ENCODE peak calls at places on chromosomes 6 and 20, in nine cellular contexts. E is heart left ventricle; M is A549; O is upper lobe of right lung; D is astrocyte of the cerebellum; Y is tibial nerve; T is CD8-positive, alpha-beta T cell; C is AG10803; W is GM23338. A is an unnamed sample.
A peak's percentile ranks its signal among the peaks of the same experiment; 100 is the strongest.

GRCh38 chr6:1394591-1395463 is 5.5 kb downstream of the FOXF2 start:
- DNase-seq in E (no peak), M (no peak), O (no peak), D (no peak), Y (no peak), T (no peak), C (no peak), W (peak; percentile 41), A (no peak)

GRCh38 chr6:16056263-16056870 is 72.5 kb upstream of the MYLIP start:
- DNase-seq in E (no peak), M (no peak), O (no peak), D (no peak), Y (no peak), T (no peak), C (peak; percentile 12), W (no peak), A (peak; percentile 27)

GRCh38 chr6:111468329-111469012 is 14.5 kb downstream of the REV3L start:
- DNase-seq in E (no peak), M (no peak), O (no peak), D (no peak), Y (no peak), T (no peak), C (no peak), W (no peak), A (no peak)

GRCh38 chr6:13190391-13190790 is 137.9 kb downstream of the TBC1D7 start:
- DNase-seq in E (no peak), M (no peak), O (no peak), D (no peak), Y (no peak), T (no peak), C (peak; percentile 21), W (no peak), A (no peak)

GRCh38 chr6:36873612-36874011 is 991 bp downstream of the PPIL1 start:
- DNase-seq in E (no peak), M (peak; percentile 26), O (no peak), D (no peak), Y (no peak), T (no peak), C (no peak), W (peak; percentile 33), A (peak; percentile 25)

GRCh38 chr6:104527761-104528415 is 331.8 kb downstream of the HACE1 start:
- DNase-seq in E (no peak), M (peak; percentile 20), O (no peak), D (peak; percentile 26), Y (no peak), T (no peak), C (peak; percentile 49), W (peak; percentile 62), A (peak; percentile 11)

GRCh38 chr6:16496982-16497823 is 258.8 kb downstream of the GMPR start:
- DNase-seq in E (no peak), M (no peak), O (no peak), D (no peak), Y (no peak), T (no peak), C (peak; percentile 48), W (peak; percentile 56), A (no peak)

GRCh38 chr6:13395272-13396237 is 67.2 kb upstream of the TBC1D7 start:
- DNase-seq in E (peak; percentile 78), M (peak; percentile 70), O (no peak), D (peak; percentile 64), Y (peak; percentile 71), T (no peak), C (peak; percentile 79), W (no peak), A (peak; percentile 34)

GRCh38 chr6:166489301-166490155 is 97.0 kb downstream of the RAMACL start:
- DNase-seq in E (no peak), M (no peak), O (no peak), D (no peak), Y (no peak), T (no peak), C (no peak), W (peak; percentile 27), A (no peak)

GRCh38 chr6:2630891-2631458 is 119.7 kb downstream of the MYLK4 start:
- DNase-seq in E (peak; percentile 29), M (peak; percentile 70), O (no peak), D (peak; percentile 93), Y (no peak), T (no peak), C (peak; percentile 2), W (no peak), A (no peak)

GRCh38 chr6:73455865-73456629 is 4.0 kb upstream of the CGAS start:
- DNase-seq in E (no peak), M (peak; percentile 12), O (no peak), D (no peak), Y (no peak), T (no peak), C (no peak), W (no peak), A (peak; percentile 28)

GRCh38 chr6:150696156-150696555 is 96.5 kb downstream of the PLEKHG1 start:
- DNase-seq in E (no peak), M (no peak), O (no peak), D (no peak), Y (no peak), T (no peak), C (no peak), W (no peak), A (no peak)

GRCh38 chr20:11266571-11266970 is 592.8 kb upstream of the JAG1 start:
- DNase-seq in E (no peak), M (peak; percentile 34), O (no peak), D (no peak), Y (no peak), T (no peak), C (no peak), W (no peak), A (no peak)

GRCh38 chr6:111061493-111061892 is 25.8 kb upstream of the SLC16A10 start:
- DNase-seq in E (no peak), M (no peak), O (no peak), D (peak; percentile 11), Y (no peak), T (no peak), C (peak; percentile 13), W (no peak), A (no peak)

GRCh38 chr6:44001318-44001868 is 125.9 kb downstream of the MRPL14 start:
- DNase-seq in E (no peak), M (peak; percentile 57), O (peak; percentile 85), D (no peak), Y (no peak), T (no peak), C (peak; percentile 19), W (peak; percentile 85), A (peak; percentile 79)

GRCh38 chr6:142821860-142822259 is 123.1 kb downstream of the HIVEP2 start:
- DNase-seq in E (no peak), M (no peak), O (no peak), D (no peak), Y (no peak), T (no peak), C (peak; percentile 37), W (no peak), A (no peak)

GRCh38 chr6:5674723-5675122 is 332.0 kb downstream of the NRN1 start:
- DNase-seq in E (no peak), M (no peak), O (no peak), D (no peak), Y (no peak), T (no peak), C (no peak), W (no peak), A (peak; percentile 9)

GRCh38 chr6:114323784-114324183 is 19.0 kb downstream of the HS3ST5 start:
- DNase-seq in E (no peak), M (no peak), O (no peak), D (no peak), Y (no peak), T (no peak), C (no peak), W (peak; percentile 57), A (no peak)

GRCh38 chr6:114327074-114327473 is 15.7 kb downstream of the HS3ST5 start:
- DNase-seq in E (no peak), M (no peak), O (no peak), D (no peak), Y (no peak), T (no peak), C (no peak), W (no peak), A (no peak)
- TF ChIP-seq CTCF in E (no peak), M (no peak), O (no peak), D (peak; percentile 17), Y (no peak), T (no peak), C (no peak), W (peak; percentile 41), A (no peak)

GRCh38 chr6:168231393-168231957 is 88.1 kb downstream of the DACT2 start:
- DNase-seq in E (no peak), M (no peak), O (no peak), D (no peak), Y (no peak), T (no peak), C (no peak), W (no peak), A (no peak)
- H3K4me3 ChIP-seq in E (no peak overlapping the region), M (no peak overlapping the region), O (no peak overlapping the region), D (no peak overlapping the region), Y (no peak overlapping the region), T (no peak overlapping the region), C (no peak overlapping the region), W (no peak overlapping the region), A (no peak overlapping the region)

GRCh38 chr20:48698507-48699267 is 129.1 kb downstream of the PREX1 start:
- DNase-seq in E (no peak), M (no peak), O (peak; percentile 8), D (no peak), Y (no peak), T (no peak), C (no peak), W (peak; percentile 66), A (no peak)
- TF ChIP-seq CTCF in E (no peak), M (no peak), O (no peak), D (peak; percentile 15), Y (no peak), T (no peak), C (no peak), W (peak; percentile 53), A (no peak)

GRCh38 chr6:28923318-28924102 is at the start of gene TRIM27:
- DNase-seq in E (peak; percentile 93), M (peak; percentile 85), O (peak; percentile 96), D (no peak), Y (peak; percentile 76), T (peak; percentile 77), C (peak; percentile 81), W (peak; percentile 96), A (peak; percentile 93)
- H3K4me3 ChIP-seq in E (peak within 1 kb of the TSS; percentile 90), M (peak within 1 kb of the TSS; percentile 97), O (peak within 1 kb of the TSS; percentile 99), D (peak within 1 kb of the TSS; percentile 98), Y (peak within 1 kb of the TSS; percentile 60), T (peak within 1 kb of the TSS; percentile 84), C (peak within 1 kb of the TSS; percentile 96), W (peak within 1 kb of the TSS; percentile 99), A (peak within 1 kb of the TSS; percentile 98)